ENCODE peak calls at places on chromosomes 1 and 21, in four cellular contexts. I is A549, U is HepG2, M is GM23338. X is an unnamed sample.

GRCh38 chr1:160685266-160685665 is 26.4 kb downstream of the CD48 start:
- DNase-seq in I (no peak), U (no peak), M (no peak), X (no peak)

GRCh38 chr1:157137051-157137772 is 983 bp downstream of the ETV3 start:
- DNase-seq in I (peak), U (no peak), M (no peak), X (no peak)

GRCh38 chr1:197771388-197771787 is 3.9 kb downstream of the DENND1B start:
- DNase-seq in I (no peak), U (no peak), M (no peak), X (no peak)

GRCh38 chr1:154791292-154792278 is 78.5 kb downstream of the KCNN3 start:
- DNase-seq in I (no peak), U (no peak), M (no peak), X (peak)

GRCh38 chr1:17998889-17999288 is 108.7 kb upstream of the IGSF21 start:
- DNase-seq in I (no peak), U (peak), M (peak), X (no peak)

GRCh38 chr1:168135982-168136708 is 585 bp downstream of the GPR161 start:
- DNase-seq in I (no peak), U (no peak), M (peak), X (no peak)

GRCh38 chr1:89598450-89599331 is 34.2 kb upstream of the LRRC8C start:
- DNase-seq in I (peak), U (peak), M (peak), X (no peak)

GRCh38 chr1:36387141-36387949 is 1.6 kb upstream of the STK40 start:
- DNase-seq in I (no peak), U (no peak), M (no peak), X (no peak)

GRCh38 chr1:39683591-39684312 is 7.5 kb downstream of the HPCAL4 start:
- DNase-seq in I (no peak), U (no peak), M (peak), X (no peak)

GRCh38 chr1:5974631-5975030 is 17.6 kb downstream of the NPHP4 start:
- DNase-seq in I (no peak), U (no peak), M (no peak), X (no peak)

GRCh38 chr1:34268311-34269042 is 91.8 kb downstream of the C1orf94 start:
- DNase-seq in I (no peak), U (no peak), M (no peak), X (no peak)

GRCh38 chr21:23402929-23403520 is 2204.3 kb downstream of the MRPL39 start:
- DNase-seq in I (no peak), U (no peak), M (no peak), X (no peak)

GRCh38 chr1:183180213-183180612 is 5.9 kb upstream of the LAMC2 start:
- DNase-seq in I (peak), U (no peak), M (no peak), X (peak)

GRCh38 chr1:204041803-204042505 is 31.0 kb upstream of the SOX13 start:
- DNase-seq in I (no peak), U (no peak), M (no peak), X (no peak)

GRCh38 chr1:231806623-231807470 is 180.3 kb downstream of the DISC1 start:
- DNase-seq in I (peak), U (peak), M (peak), X (no peak)

GRCh38 chr1:166789286-166789685 is 50.0 kb upstream of the POGK start:
- DNase-seq in I (no peak), U (no peak), M (no peak), X (no peak)

GRCh38 chr1:230516890-230517289 is 90.8 kb upstream of the PGBD5 start:
- DNase-seq in I (no peak), U (no peak), M (no peak), X (no peak)

GRCh38 chr1:57632401-57632800 is 208.5 kb upstream of the DAB1 start:
- DNase-seq in I (no peak), U (no peak), M (peak), X (no peak)

GRCh38 chr1:231091853-231092301 is 51.8 kb upstream of the FAM89A start:
- DNase-seq in I (peak), U (peak), M (peak), X (no peak)

GRCh38 chr1:28246427-28246832 is 10.5 kb downstream of the ATP5IF1 start:
- DNase-seq in I (no peak), U (peak), M (peak), X (peak)

GRCh38 chr1:65209005-65209885 is 61.2 kb downstream of the AK4 start:
- DNase-seq in I (peak), U (peak), M (peak), X (no peak)

GRCh38 chr1:217562229-217562878 is 68.5 kb downstream of the GPATCH2 start:
- DNase-seq in I (peak), U (peak), M (no peak), X (no peak)

GRCh38 chr1:28971980-28972771 is 57.8 kb downstream of the EPB41 start:
- DNase-seq in I (no peak), U (no peak), M (no peak), X (no peak)

GRCh38 chr1:5949074-5949760 is 43.0 kb downstream of the NPHP4 start:
- DNase-seq in I (peak), U (peak), M (peak), X (no peak)

GRCh38 chr1:182626527-182626926 is 22.3 kb upstream of the RGS16 start:
- DNase-seq in I (no peak), U (no peak), M (no peak), X (no peak)

DNA sequence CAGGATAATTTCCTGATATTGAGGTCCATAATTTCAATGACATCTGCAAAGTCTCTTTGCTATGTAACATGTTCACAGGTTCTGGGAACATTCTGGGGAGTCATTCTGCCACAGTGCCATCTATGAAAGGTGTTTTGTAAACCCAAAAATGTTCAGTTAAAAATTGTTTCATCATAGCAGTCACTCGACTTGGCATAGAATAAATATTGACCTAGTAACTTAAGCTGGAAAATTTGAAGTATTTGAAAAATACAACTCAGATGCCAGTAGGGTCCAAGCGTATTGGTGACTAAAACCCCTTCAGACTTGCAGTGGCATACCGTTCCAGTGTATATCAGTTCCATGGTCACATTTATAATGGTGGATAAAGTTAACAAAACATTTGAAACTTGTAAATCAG is 6.8 kb downstream of the DESI2 start:
- DNase-seq in I (no peak), U (peak), M (no peak), X (no peak)
- H3K4me2 ChIP-seq in I (no peak), U (no peak), M (peak), X (no peak)

GRCh38 chr1:111605553-111605952 is 14.0 kb upstream of the RAP1A start:
- DNase-seq in I (no peak), U (no peak), M (no peak), X (no peak)
- TF ChIP-seq JUNB in I (no peak), U (no peak), M (no peak), X (no peak)

DNA sequence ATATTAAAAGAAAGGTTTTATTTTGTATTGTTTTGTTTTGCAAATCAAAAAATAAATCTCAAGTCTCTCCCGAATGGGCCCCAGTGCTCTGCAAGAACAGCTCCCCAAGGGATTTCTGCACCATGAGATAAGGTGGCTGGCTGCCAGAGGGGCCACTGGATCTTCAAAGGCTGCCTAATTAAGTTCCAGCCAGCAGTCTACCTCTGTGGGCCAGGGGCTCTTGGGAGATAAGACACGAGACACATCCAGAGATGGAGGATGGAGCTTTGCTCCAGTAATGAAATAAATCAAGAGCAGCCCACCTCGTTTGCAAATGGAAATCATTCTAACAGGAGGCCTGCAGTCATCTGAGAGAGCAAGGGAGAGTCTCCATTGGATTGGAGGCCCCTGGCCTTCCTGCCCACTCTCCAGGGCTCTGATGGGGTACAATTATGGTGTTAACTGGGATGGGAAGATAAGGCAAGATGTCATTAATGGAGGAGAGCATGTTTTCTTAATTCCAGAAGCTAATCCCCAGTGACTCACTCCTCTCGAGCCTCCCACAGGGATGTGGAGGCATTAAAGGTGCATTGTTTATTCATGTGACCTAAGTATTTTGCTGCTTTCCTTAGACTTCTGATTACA is 155.2 kb upstream of the KAZN start:
- DNase-seq in I (no peak), U (no peak), M (no peak), X (no peak)
- H3K4me2 ChIP-seq in I (no peak), U (no peak), M (no peak), X (no peak)

DNA sequence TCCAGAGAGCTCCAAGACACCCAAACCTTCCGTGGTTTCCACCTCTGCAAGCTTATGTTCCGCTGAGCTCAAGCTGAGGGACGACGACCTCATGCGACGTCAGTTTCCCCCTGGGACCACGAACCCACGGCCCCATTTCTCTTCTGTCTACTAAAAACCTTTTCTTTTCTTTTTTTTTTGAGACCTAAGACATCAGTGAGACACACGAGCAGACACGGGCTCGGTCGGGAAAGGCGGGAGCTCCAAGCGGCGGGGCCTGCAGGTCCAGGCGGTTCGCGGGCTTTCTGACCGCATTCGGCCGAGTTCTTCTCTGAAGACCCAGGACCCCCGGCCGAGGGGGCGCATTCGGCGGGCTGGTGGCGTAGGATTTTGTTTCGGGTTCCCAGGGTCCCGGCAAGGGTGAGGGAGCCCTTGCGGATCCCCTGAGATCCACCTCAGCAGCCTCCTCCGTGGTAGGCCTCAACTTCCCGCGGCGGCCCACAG is 402 bp downstream of the C21orf58 start:
- DNase-seq in I (no peak), U (no peak), M (peak), X (no peak)
- TF ChIP-seq JUNB in I (no peak), U (no peak), M (no peak), X (no peak)

GRCh38 chr1:241336335-241336734 is 20.7 kb downstream of the RGS7 start:
- DNase-seq in I (no peak), U (no peak), M (no peak), X (no peak)
- H3K4me2 ChIP-seq in I (no peak), U (no peak), M (no peak), X (no peak)

GRCh38 chr1:97427371-97427770 is 493.5 kb downstream of the DPYD start:
- DNase-seq in I (no peak), U (no peak), M (no peak), X (peak)

GRCh38 chr1:97417661-97418060 is 503.2 kb downstream of the DPYD start:
- DNase-seq in I (no peak), U (no peak), M (no peak), X (no peak)

GRCh38 chr1:97424209-97424608 is 496.6 kb downstream of the DPYD start:
- DNase-seq in I (no peak), U (no peak), M (no peak), X (no peak)

DNA sequence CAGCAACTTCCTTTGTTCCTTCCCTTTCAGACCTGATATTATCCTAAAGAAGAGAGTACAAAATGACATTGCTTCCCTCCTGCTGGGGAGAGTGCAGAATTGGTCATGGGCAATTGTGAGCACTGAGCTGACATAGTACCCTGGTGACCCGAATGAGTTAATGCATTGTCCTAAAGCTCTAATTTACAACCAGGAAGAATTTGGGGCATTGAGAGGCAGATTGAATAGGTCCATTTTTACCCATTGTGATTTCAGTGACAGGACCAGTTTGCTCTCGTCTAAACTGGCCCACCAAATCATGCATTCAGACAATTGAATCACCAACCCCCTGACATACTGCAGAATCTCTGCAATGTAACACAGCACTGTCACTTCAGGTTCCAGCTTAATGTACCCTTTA is 497.4 kb downstream of the DPYD start:
- DNase-seq in I (no peak), U (no peak), M (no peak), X (no peak)
- TF ChIP-seq JUNB in I (no peak), U (no peak), M (no peak), X (no peak)

GRCh38 chr1:228794810-228795209 is 59.5 kb downstream of the RHOU start:
- DNase-seq in I (no peak), U (no peak), M (no peak), X (peak)

GRCh38 chr1:228793032-228793431 is 57.8 kb downstream of the RHOU start:
- DNase-seq in I (no peak), U (no peak), M (no peak), X (no peak)

GRCh38 chr1:228798047-228798446 is 62.8 kb downstream of the RHOU start:
- DNase-seq in I (no peak), U (no peak), M (no peak), X (no peak)

GRCh38 chr1:228794173-228794572 is 58.9 kb downstream of the RHOU start:
- DNase-seq in I (no peak), U (no peak), M (no peak), X (peak)

DNA sequence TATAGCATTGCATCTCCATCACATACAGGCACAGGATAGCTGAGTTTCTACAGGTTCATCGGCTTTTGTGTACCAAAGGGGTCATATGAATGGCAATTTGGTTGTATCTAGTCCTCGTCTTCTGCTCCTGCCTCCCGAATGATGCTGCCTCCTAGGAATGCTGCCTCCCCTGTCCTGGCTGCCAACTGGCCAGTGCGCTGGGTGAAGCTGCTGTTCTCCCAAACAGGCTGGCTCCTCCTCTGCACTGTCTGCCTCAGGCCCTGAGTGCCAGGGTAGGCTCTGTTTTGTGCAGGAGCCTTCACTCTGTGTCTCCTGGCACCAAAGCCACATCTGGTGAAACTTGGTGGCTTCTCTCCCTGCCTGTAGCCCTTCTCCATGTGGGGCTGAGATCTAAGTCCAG is 60.3 kb downstream of the RHOU start:
- DNase-seq in I (no peak), U (no peak), M (no peak), X (no peak)
- H3K4me2 ChIP-seq in I (no peak), U (no peak), M (no peak), X (no peak)

GRCh38 chr1:19605884-19606442 is 38.1 kb upstream of the NBL1 start:
- DNase-seq in I (no peak), U (no peak), M (no peak), X (no peak)
- TF ChIP-seq JUNB in I (no peak), U (no peak), M (no peak), X (no peak)

DNA sequence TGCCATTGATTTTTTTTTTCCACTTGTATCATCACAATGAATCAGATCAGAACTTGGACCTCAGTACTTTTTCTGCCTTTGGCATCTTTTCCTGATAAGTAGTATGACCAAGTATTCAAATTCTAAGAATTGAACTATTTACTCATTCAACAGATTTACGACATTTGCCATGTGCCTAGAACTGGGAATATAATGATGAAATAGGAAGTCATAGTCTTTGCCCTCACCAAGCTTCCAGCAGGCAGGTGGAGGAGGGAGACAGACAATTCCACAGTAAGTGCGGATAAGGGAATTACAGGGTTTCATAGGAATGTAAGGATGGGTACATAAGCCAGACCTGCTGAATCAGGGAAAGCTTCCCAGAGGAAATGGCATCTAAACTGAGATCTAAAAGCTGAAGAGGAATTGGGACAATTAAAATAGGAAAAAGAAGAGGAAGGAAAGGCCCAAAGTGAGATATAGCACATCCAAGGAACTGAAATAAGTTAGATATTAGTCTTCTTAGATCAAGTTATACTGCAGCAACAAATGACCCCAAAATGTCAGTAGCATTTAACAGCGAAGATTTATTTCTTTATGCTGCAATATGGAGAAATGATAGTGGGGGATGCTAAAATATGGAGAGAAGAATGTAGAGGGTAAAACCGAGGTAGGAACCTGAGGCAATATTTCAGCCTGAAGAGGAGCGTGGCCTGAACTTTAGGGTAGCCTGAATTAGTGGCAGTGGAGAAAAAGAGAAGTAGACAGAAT is 5.3 kb upstream of the DDX59 start:
- DNase-seq in I (no peak), U (no peak), M (no peak), X (no peak)
- H3K4me2 ChIP-seq in I (no peak), U (no peak), M (no peak), X (no peak)

X was measured in GM12878.